ENCODE peak calls at places on chromosomes 6 and 20, in eight cellular contexts. D, Y, C, B, G, T, N and R are unnamed samples. For H3K9me3, the result is how much of the 10 kb centered on the place peaks cover.

GRCh38 chr6:33830635-33831240 is 26.9 kb upstream of the MLN start:
- DNase-seq in T (no peak), C (no peak), G (no peak), B (no peak), D (no peak), Y (peak), N (no peak), R (no peak)

GRCh38 chr20:16689906-16690305 is 39.9 kb upstream of the SNRPB2 start:
- DNase-seq in Y (no peak), G (no peak), B (no peak), C (no peak), T (no peak), N (no peak), D (no peak), R (no peak)

GRCh38 chr6:27495386-27496135 is 22.7 kb upstream of the ZNF184 start:
- DNase-seq in C (peak), T (no peak), Y (no peak), B (peak), D (no peak), N (no peak), G (peak), R (no peak)

GRCh38 chr20:45626540-45626939 is 3.0 kb upstream of the WFDC10A start:
- DNase-seq in T (no peak), Y (no peak), C (no peak), D (no peak), G (no peak), B (no peak), N (no peak), R (no peak)

GRCh38 chr6:131177996-131178395 is 42.7 kb downstream of the AKAP7 start:
- DNase-seq in Y (no peak), D (no peak), C (no peak), B (no peak), N (no peak), T (no peak), G (no peak), R (no peak)

GRCh38 chr6:128464790-128465189 is 55.6 kb downstream of the PTPRK start:
- DNase-seq in B (no peak), C (no peak), Y (no peak), D (no peak), N (no peak), G (no peak), T (no peak), R (no peak)

GRCh38 chr6:30790734-30791383 is 46.5 kb upstream of the IER3 start:
- DNase-seq in C (peak), N (no peak), B (no peak), D (no peak), T (no peak), Y (no peak), G (no peak), R (no peak)

GRCh38 chr6:119426619-119427018 is 77.1 kb upstream of the MAN1A1 start:
- DNase-seq in C (no peak), G (no peak), Y (no peak), B (no peak), N (no peak), D (no peak), T (no peak), R (no peak)

GRCh38 chr6:20252311-20252710 is 40.0 kb upstream of the MBOAT1 start:
- DNase-seq in C (no peak), T (no peak), N (no peak), D (peak), G (no peak), B (no peak), Y (no peak), R (no peak)

GRCh38 chr6:20467437-20467836 is 65.8 kb downstream of the E2F3 start:
- DNase-seq in T (no peak), N (no peak), B (no peak), Y (no peak), C (no peak), D (no peak), G (no peak), R (no peak)

GRCh38 chr6:150664091-150664490 is 64.4 kb downstream of the PLEKHG1 start:
- DNase-seq in C (no peak), Y (no peak), D (no peak), B (no peak), N (no peak), T (no peak), G (no peak), R (no peak)

GRCh38 chr6:147479857-147480256 is 28.6 kb upstream of the SAMD5 start:
- DNase-seq in C (no peak), T (no peak), G (no peak), B (no peak), Y (no peak), D (no peak), N (no peak), R (no peak)

GRCh38 chr6:34189806-34190503 is 44.1 kb upstream of the GRM4 start:
- DNase-seq in B (no peak), N (peak), C (no peak), T (no peak), D (peak), G (no peak), Y (peak), R (no peak)

GRCh38 chr20:37804584-37805566 is 98.1 kb upstream of the VSTM2L start:
- DNase-seq in B (no peak), N (no peak), D (peak), Y (no peak), G (no peak), T (no peak), C (no peak), R (no peak)

GRCh38 chr6:128964233-128964755 is 81.4 kb downstream of the LAMA2 start:
- DNase-seq in C (no peak), B (no peak), D (no peak), G (no peak), T (no peak), Y (no peak), N (no peak), R (no peak)

GRCh38 chr6:7051780-7052440 is 55.9 kb upstream of the RREB1 start:
- DNase-seq in Y (peak), T (peak), N (peak), G (peak), C (peak), D (peak), B (no peak), R (no peak)

GRCh38 chr20:14643146-14643545 is 305.7 kb upstream of the FLRT3 start:
- DNase-seq in Y (no peak), D (no peak), G (no peak), B (no peak), N (no peak), C (no peak), T (no peak), R (no peak)

GRCh38 chr20:44412402-44413144 is 57.1 kb downstream of the HNF4A start:
- DNase-seq in G (no peak), D (no peak), B (no peak), C (no peak), N (no peak), T (no peak), Y (no peak), R (no peak)

GRCh38 chr20:44411757-44412401 is 56.4 kb downstream of the HNF4A start:
- DNase-seq in N (no peak), D (no peak), C (no peak), Y (no peak), T (no peak), B (no peak), G (no peak), R (no peak)

GRCh38 chr20:44409132-44409600 is 53.7 kb downstream of the HNF4A start:
- DNase-seq in C (no peak), Y (no peak), D (no peak), B (no peak), N (no peak), G (no peak), T (no peak), R (no peak)

GRCh38 chr20:44410583-44411019 is 55.1 kb downstream of the HNF4A start:
- DNase-seq in D (no peak), T (no peak), B (no peak), C (no peak), N (no peak), Y (no peak), G (no peak), R (no peak)

DNA sequence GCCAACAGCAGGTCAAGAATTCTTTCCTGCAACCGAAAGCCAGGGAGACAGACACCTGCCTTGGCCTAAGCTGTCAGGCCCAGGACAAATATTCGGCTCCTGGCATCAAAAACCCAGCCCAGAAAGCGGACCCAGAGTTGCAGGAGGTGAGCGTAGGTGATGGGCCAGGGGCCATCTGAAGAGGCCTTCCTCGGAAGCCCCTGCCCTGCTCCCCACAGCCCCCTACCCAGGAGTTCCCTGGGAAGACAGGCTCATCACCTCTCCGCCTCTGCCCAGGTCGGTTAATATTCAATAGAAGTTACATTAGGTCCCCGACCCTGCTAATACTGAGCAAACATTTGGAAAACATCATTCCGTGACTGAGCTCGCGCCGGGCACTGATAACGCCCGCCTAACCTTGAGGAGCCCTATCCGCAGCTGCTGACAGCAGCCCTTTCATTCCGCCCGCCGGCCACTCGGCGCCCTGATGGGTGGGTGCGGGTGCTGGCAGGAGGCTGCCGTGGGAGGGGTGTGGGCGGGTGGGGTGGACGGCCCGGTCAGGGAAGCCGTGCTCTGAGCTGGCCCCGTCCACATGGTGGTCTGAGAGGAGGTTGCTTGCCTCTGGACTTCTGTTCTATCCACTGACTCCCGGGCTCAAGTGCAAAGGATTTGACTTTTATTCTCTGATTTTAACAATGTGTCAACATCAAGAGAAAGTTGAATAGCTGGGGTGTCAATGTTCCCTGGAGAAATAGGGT is 55.7 kb downstream of the HNF4A start:
- DNase-seq in T (no peak), N (no peak), Y (no peak), G (no peak), B (no peak), C (no peak), D (peak), R (no peak)
- H3K27ac ChIP-seq in T (no peak), N (no peak), Y (no peak), G (no peak), B (no peak), C (no peak), D (no peak), R (no peak)

GRCh38 chr6:157326979-157327378 is 3.7 kb upstream of the TMEM242 start:
- DNase-seq in Y (no peak), G (no peak), D (no peak), C (no peak), T (no peak), B (no peak), N (no peak), R (no peak)

GRCh38 chr6:157328108-157328692 is 4.9 kb upstream of the TMEM242 start:
- DNase-seq in G (no peak), B (no peak), C (no peak), N (no peak), T (no peak), D (no peak), Y (no peak), R (no peak)

GRCh38 chr6:157330831-157331230 is 7.5 kb upstream of the TMEM242 start:
- DNase-seq in B (no peak), C (no peak), Y (no peak), G (no peak), N (no peak), T (no peak), D (no peak), R (no peak)

GRCh38 chr6:157332813-157333212 is 9.5 kb upstream of the TMEM242 start:
- DNase-seq in G (no peak), N (no peak), Y (no peak), C (no peak), T (no peak), B (no peak), D (no peak), R (no peak)

DNA sequence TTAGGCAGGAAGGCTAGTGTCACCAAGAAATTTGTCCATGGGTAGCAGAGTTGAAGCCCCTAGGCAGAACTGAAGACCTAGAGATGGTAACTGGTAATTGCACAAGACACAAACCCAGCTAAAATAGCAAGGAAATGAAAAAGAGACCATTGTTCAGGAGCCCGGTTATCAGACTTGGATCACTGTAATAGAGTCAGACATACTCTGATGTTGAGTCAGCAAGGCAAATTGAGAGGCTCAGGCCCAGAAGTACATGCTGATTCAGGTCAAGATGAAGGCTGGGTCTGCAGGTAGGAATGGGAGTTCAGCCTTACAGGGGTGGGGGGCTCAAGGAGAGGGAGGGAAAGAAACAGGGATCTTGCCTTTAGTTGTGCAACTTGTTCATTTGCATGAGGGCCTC is 6.5 kb upstream of the TMEM242 start:
- DNase-seq in G (no peak), N (no peak), D (no peak), T (no peak), C (no peak), B (no peak), Y (no peak), R (no peak)
- H3K9me3 ChIP-seq in G (under half), N (under half), D (under half), T (under half), C (under half), B (under half), Y (under half), R (under half)

DNA sequence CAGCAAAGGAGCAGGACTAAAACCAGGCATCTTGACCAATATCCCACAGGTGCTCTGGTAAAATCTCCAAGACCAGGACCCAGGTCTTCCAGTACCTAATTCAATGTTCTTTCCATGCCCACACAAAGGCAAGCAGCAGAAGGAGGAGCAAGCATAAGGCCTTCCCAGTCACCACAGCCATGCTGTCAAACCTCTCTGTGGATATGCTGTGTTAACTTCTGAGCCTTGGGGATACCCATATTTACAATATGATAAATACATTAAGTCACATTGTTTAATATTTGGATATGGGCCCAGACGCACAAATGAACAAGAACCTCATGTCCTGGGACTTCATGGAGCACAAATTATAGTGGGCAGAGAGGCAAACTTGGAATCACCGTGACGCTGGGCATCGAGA is 16.2 kb downstream of the SOD2 start:
- DNase-seq in D (no peak), G (no peak), B (no peak), C (no peak), Y (no peak), T (no peak), N (no peak), R (no peak)
- H3K27ac ChIP-seq in D (no peak), G (no peak), B (no peak), C (no peak), Y (no peak), T (no peak), N (no peak), R (no peak)

DNA sequence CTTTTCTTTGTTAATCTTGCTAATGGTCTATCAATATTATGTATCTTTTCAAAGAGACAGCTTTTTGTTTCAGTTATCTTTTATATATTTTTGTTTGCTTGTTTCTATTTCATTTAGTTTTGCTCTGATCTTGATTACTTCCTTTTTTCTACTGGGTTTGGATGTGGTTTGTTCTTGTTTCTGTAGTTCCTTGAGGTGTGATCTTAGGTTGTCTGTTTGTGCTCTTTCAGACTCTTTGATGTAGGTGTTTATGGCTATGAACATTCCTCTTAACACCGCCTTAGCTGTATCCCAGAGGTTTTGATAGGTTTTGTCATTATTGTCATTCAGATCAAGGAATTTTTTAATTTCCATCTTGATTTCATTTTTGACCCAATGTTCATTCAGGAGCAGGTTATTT is 26.8 kb upstream of the TNFAIP3 start:
- DNase-seq in B (no peak), C (no peak), T (no peak), G (no peak), Y (no peak), N (no peak), D (no peak), R (no peak)
- H3K9me3 ChIP-seq in B (under half), C (under half), T (under half), G (under half), Y (under half), N (under half), D (under half), R (under half)

GRCh38 chr20:47454298-47455132 is 47.2 kb upstream of the NCOA3 start:
- DNase-seq in T (no peak), Y (no peak), C (no peak), D (no peak), B (no peak), G (no peak), N (no peak), R (no peak)

GRCh38 chr20:47448429-47448828 is 53.3 kb upstream of the NCOA3 start:
- DNase-seq in Y (no peak), G (no peak), B (no peak), D (no peak), T (no peak), N (no peak), C (no peak), R (no peak)

GRCh38 chr20:47453167-47453782 is 48.4 kb upstream of the NCOA3 start:
- DNase-seq in C (no peak), D (peak), Y (no peak), G (no peak), T (no peak), N (no peak), B (no peak), R (no peak)

GRCh38 chr20:47452736-47453161 is 48.9 kb upstream of the NCOA3 start:
- DNase-seq in N (no peak), B (no peak), T (no peak), D (no peak), G (no peak), C (no peak), Y (no peak), R (no peak)

GRCh38 chr20:47451602-47451904 is 50.1 kb upstream of the NCOA3 start:
- DNase-seq in N (no peak), D (no peak), B (no peak), Y (no peak), G (no peak), C (no peak), T (no peak), R (no peak)
- H3K27ac ChIP-seq in N (no peak), D (no peak), B (no peak), Y (no peak), G (no peak), C (no peak), T (no peak), R (no peak)

GRCh38 chr20:49281913-49282467 is 4.1 kb upstream of the ZNFX1 start:
- DNase-seq in C (no peak), N (no peak), T (no peak), D (no peak), G (no peak), B (no peak), Y (no peak), R (no peak)

GRCh38 chr20:49281059-49281912 is 3.4 kb upstream of the ZNFX1 start:
- DNase-seq in D (no peak), B (no peak), T (no peak), C (peak), N (no peak), G (no peak), Y (no peak), R (no peak)

GRCh38 chr20:49283176-49283702 is 5.4 kb upstream of the ZNFX1 start:
- DNase-seq in G (no peak), T (no peak), D (no peak), N (no peak), C (no peak), B (no peak), Y (no peak), R (no peak)

GRCh38 chr20:49283703-49284625 is 6.1 kb upstream of the ZNFX1 start:
- DNase-seq in N (no peak), D (no peak), T (no peak), G (no peak), C (no peak), Y (no peak), B (no peak), R (no peak)

DNA sequence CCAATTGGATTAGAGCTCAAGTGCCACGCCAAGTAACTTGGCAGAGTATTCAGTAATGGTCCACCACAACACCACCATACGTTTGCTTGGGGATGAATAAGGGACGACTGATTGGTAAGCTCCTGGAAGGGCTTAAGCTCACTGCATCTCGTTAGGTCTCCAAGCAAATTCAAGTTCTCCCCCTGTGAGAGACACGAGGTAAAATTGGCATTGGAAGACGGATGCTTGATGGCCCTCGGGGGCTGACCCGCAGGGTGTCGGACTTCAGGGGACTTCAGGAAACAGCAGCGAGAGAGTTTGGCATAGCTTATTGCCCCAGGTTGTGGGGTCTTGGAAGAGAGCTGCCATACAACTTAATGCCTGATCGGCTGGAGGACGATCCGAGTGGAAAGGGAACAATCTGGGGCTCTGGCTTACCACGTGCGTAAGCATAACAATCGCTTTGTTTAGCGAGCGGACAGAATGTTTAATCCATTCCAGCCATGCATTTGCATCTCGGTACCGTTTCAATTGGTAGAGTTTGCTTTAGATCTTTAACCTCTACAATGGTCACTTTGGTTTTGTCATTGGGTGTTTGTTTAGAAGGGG is 4.8 kb upstream of the ZNFX1 start:
- DNase-seq in G (no peak), T (no peak), Y (no peak), B (no peak), N (no peak), C (peak), D (no peak), R (no peak)
- H3K9me3 ChIP-seq in G (under half), T (half or more), Y (under half), B (under half), N (half or more), C (under half), D (under half), R (under half)

GRCh38 chr6:148523051-148523450 is 180.4 kb downstream of the SASH1 start:
- DNase-seq in C (no peak), G (no peak), D (no peak), T (no peak), N (no peak), Y (no peak), B (no peak), R (no peak)

GRCh38 chr6:148523551-148523950 is 180.9 kb downstream of the SASH1 start:
- DNase-seq in D (no peak), C (no peak), G (no peak), B (no peak), T (no peak), Y (no peak), N (no peak), R (no peak)

GRCh38 chr6:148521158-148521557 is 178.5 kb downstream of the SASH1 start:
- DNase-seq in D (no peak), B (no peak), G (no peak), T (no peak), Y (no peak), N (no peak), C (no peak), R (no peak)

GRCh38 chr6:148520109-148520841 is 177.6 kb downstream of the SASH1 start:
- DNase-seq in B (no peak), Y (no peak), T (no peak), C (no peak), N (no peak), G (no peak), D (peak), R (no peak)

GRCh38 chr6:148521586-148521985 is 178.9 kb downstream of the SASH1 start:
- DNase-seq in T (no peak), G (no peak), B (no peak), C (no peak), D (no peak), N (no peak), Y (no peak), R (no peak)
- H3K27ac ChIP-seq in T (no peak), G (peak), B (no peak), C (no peak), D (no peak), N (no peak), Y (no peak), R (no peak)